ENCODE peak calls at places on chromosome 15, in nine cellular contexts. G, P, O, T, K, R, C, L and W are unnamed samples.

GRCh38 chr15:38373016-38373415 is 80.9 kb upstream of the FAM98B start:
- DNase-seq in G (no peak), P (no peak), O (no peak), T (no peak), K (no peak), R (no peak), C (no peak), L (no peak), W (no peak)

GRCh38 chr15:66702770-66703539 is 919 bp downstream of the SMAD6 start:
- DNase-seq in G (peak), P (no peak), O (peak), T (no peak), K (no peak), R (peak), C (peak), L (no peak), W (no peak)

GRCh38 chr15:84780492-84780891 is 32.1 kb downstream of the ZNF592 start:
- DNase-seq in G (no peak), P (no peak), O (no peak), T (no peak), K (no peak), R (no peak), C (no peak), L (no peak), W (no peak)

GRCh38 chr15:52171386-52171785 is 19.8 kb downstream of the GNB5 start:
- DNase-seq in G (no peak), P (no peak), O (peak), T (no peak), K (no peak), R (no peak), C (peak), L (no peak), W (no peak)

GRCh38 chr15:47618216-47618615 is 99.1 kb upstream of the SEMA6D start:
- DNase-seq in G (no peak), P (no peak), O (no peak), T (no peak), K (no peak), R (no peak), C (no peak), L (no peak), W (no peak)

GRCh38 chr15:52657338-52657737 is 21.9 kb downstream of the ATOSA start:
- DNase-seq in G (no peak), P (no peak), O (no peak), T (no peak), K (no peak), R (no peak), C (no peak), L (no peak), W (no peak)

GRCh38 chr15:77572186-77572585 is 60.5 kb downstream of the LINGO1 start:
- DNase-seq in G (no peak), P (no peak), O (no peak), T (no peak), K (no peak), R (no peak), C (no peak), L (no peak), W (no peak)

GRCh38 chr15:94015324-94015723 is 216.0 kb upstream of the MCTP2 start:
- DNase-seq in G (no peak), P (no peak), O (no peak), T (no peak), K (no peak), R (no peak), C (no peak), L (no peak), W (no peak)

GRCh38 chr15:88912500-88912921 is 668 bp downstream of the MFGE8 start:
- DNase-seq in G (no peak), P (no peak), O (peak), T (no peak), K (no peak), R (no peak), C (no peak), L (peak), W (no peak)

GRCh38 chr15:45854455-45855202 is 219.8 kb downstream of the SQOR start:
- DNase-seq in G (no peak), P (no peak), O (no peak), T (no peak), K (no peak), R (no peak), C (no peak), L (no peak), W (no peak)
- TF ChIP-seq POLR2AphosphoS5 in G (no peak), P (no peak), O (no peak), T (no peak), K (no peak), R (no peak), C (no peak), L (no peak), W (no peak)

DNA sequence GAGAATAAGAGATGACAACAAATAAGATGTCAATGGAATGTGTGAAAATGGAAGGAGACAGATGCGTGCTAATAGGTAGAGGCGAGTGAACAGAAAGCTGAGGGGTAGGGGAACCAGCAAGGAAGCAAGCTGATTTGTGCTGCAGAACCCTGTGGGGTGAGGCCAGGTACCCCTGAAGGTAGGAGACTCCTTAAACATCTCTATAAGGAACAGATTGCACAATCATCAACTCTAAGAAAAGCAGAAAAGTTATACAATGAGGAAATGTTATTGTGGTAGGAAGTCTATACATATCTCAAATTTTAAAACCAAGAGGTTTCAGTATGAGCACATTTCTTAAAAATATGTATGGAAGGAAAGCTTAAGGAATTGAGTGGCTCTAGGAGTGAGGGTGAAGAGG is 315.0 kb upstream of the TPM1 start:
- DNase-seq in G (no peak), P (no peak), O (no peak), T (no peak), K (no peak), R (no peak), C (no peak), L (no peak), W (no peak)
- TF ChIP-seq POLR2AphosphoS5 in G (no peak), P (no peak), O (no peak), T (no peak), K (no peak), R (no peak), C (no peak), L (no peak), W (no peak)

DNA sequence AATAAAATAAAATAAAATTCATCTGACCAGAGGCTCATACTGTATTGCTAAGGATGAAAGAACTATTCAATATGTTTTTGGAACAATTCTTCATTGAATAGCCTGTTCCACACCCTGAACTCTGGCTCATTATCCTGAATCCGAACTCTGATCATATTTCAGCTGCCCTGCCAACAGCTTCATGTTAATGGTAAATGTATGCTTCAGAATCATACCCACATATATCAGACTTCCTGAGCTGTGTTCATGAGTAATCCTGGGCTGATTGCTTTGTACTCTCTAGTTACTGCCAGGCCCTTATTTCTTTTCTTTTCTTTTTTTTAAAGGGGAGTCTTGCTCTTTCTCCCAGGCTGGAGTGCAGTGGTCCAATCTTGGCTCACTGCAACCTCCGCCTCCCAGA is 11.8 kb downstream of the INO80 start:
- DNase-seq in G (no peak), P (no peak), O (no peak), T (no peak), K (no peak), R (no peak), C (no peak), L (no peak), W (no peak)
- TF ChIP-seq POLR2AphosphoS5 in G (no peak), P (no peak), O (no peak), T (no peak), K (no peak), R (no peak), C (no peak), L (no peak), W (no peak)

GRCh38 chr15:81310480-81310879 is 13.5 kb downstream of the STARD5 start:
- DNase-seq in G (no peak), P (no peak), O (no peak), T (no peak), K (no peak), R (no peak), C (no peak), L (no peak), W (no peak)

GRCh38 chr15:81313686-81314085 is 10.3 kb downstream of the STARD5 start:
- DNase-seq in G (no peak), P (no peak), O (no peak), T (no peak), K (no peak), R (no peak), C (no peak), L (no peak), W (no peak)

GRCh38 chr15:81312790-81313543 is 11.0 kb downstream of the STARD5 start:
- DNase-seq in G (peak), P (peak), O (no peak), T (no peak), K (peak), R (peak), C (peak), L (no peak), W (no peak)

GRCh38 chr15:81309647-81310460 is 14.1 kb downstream of the STARD5 start:
- DNase-seq in G (no peak), P (no peak), O (no peak), T (no peak), K (no peak), R (no peak), C (no peak), L (no peak), W (no peak)

DNA sequence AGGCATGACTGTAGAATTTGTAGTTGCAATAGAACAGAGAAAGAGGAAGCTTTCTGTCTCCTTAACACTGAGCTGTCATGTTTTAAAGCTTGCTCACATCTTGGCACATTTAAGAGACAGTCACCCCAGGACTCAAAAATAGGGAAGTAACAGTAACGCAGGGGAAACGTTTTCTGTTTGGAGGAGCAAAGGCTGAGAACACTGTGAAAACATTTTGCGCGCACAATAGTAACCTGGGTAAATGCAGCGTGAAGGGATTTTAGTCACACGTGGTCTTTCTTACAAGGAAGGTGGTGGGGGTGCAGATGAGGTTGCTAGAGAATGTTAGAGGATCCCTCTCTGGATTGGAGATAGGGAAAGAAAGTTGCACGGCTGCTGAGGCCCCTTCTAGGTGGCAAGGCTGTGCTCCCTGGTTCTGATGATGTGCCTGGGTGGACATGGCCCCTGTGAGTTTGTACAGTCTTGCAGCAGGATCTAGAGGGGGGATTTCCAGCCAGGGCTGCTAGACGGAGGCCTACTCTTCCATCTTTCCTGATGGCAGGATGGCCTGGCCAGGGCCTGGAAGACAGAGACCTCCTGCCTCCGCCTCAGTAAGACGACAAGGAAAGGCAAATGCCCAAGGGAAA is 12.0 kb downstream of the STARD5 start:
- DNase-seq in G (no peak), P (no peak), O (no peak), T (no peak), K (no peak), R (peak), C (peak), L (no peak), W (no peak)
- TF ChIP-seq POLR2AphosphoS5 in G (no peak), P (no peak), O (no peak), T (peak), K (no peak), R (peak), C (peak), L (no peak), W (no peak)

DNA sequence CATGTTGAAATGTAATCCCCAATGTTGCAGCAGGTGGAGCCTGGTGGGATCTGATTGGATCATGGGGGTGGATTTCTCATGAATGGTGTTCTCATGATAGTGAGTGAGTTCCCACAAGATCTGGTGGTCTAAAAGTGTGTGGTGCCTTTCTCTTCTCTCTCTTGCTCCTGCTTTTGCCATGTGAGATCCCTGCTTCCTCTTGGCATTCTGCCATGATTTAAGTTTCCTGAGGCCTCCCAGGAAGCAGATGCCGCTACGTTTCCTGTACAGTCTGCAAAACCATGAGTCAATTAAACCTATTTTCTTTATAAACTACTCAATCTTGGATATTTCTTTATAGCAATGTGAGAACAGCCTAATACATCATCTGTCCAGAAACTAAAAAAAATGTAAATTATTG is 298.3 kb downstream of the MEX3B start:
- DNase-seq in G (no peak), P (no peak), O (no peak), T (no peak), K (no peak), R (no peak), C (no peak), L (no peak), W (no peak)
- TF ChIP-seq POLR2AphosphoS5 in G (no peak), P (no peak), O (no peak), T (no peak), K (no peak), R (no peak), C (no peak), L (no peak), W (no peak)

GRCh38 chr15:33866101-33866737 is 102.1 kb upstream of the CHRM5 start:
- DNase-seq in G (no peak), P (no peak), O (no peak), T (no peak), K (no peak), R (no peak), C (no peak), L (no peak), W (no peak)
- TF ChIP-seq POLR2AphosphoS5 in G (no peak), P (no peak), O (no peak), T (no peak), K (no peak), R (no peak), C (no peak), L (no peak), W (no peak)

GRCh38 chr15:64749167-64749566 is 26.2 kb downstream of the RBPMS2 start:
- DNase-seq in G (peak), P (peak), O (no peak), T (no peak), K (no peak), R (no peak), C (no peak), L (no peak), W (no peak)
- TF ChIP-seq POLR2AphosphoS5 in G (peak), P (no peak), O (no peak), T (no peak), K (no peak), R (no peak), C (no peak), L (no peak), W (no peak)

DNA sequence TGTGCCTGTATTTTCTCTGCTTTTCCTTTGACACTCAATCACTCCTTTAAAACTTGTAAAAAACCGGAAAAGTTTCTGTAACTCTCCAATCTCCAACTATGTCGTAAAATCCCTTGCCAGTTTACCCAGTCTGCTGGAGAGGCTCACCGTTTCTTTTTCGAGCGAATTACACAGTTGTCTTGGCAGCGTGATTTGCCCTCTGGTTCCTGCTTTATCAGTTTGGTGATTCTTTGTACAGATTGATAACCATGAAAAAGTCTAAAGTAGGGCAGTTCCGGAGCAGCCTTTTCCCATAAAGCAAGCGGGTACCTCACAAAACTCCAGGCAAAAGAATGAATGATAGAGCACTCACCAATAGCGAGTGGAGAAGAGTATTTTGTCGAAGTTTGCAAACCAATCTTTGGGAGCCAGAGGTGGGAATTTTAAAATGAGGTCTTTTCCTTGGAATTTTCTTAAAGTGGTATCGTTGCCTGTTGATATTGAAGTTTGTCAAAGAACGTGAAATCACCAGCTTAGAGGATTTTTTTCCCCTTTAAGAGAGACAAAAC is at the start of gene TTC23:
- DNase-seq in G (peak), P (peak), O (no peak), T (no peak), K (peak), R (no peak), C (peak), L (no peak), W (no peak)
- TF ChIP-seq POLR2AphosphoS5 in G (peak), P (no peak), O (no peak), T (no peak), K (peak), R (no peak), C (no peak), L (no peak), W (no peak)

GRCh38 chr15:62895139-62895866 is 147.2 kb upstream of the TPM1 start:
- DNase-seq in G (no peak), P (no peak), O (no peak), T (no peak), K (no peak), R (no peak), C (no peak), L (no peak), W (no peak)

GRCh38 chr15:62896380-62896866 is 146.1 kb upstream of the TPM1 start:
- DNase-seq in G (no peak), P (no peak), O (no peak), T (no peak), K (peak), R (no peak), C (no peak), L (no peak), W (no peak)

GRCh38 chr15:62897634-62898033 is 144.9 kb upstream of the TPM1 start:
- DNase-seq in G (no peak), P (no peak), O (no peak), T (no peak), K (no peak), R (no peak), C (no peak), L (no peak), W (no peak)

GRCh38 chr15:62895905-62896316 is 146.6 kb upstream of the TPM1 start:
- DNase-seq in G (no peak), P (no peak), O (no peak), T (no peak), K (no peak), R (no peak), C (no peak), L (no peak), W (no peak)

GRCh38 chr15:62896969-62897486 is 145.5 kb upstream of the TPM1 start:
- DNase-seq in G (peak), P (peak), O (peak), T (no peak), K (peak), R (no peak), C (no peak), L (peak), W (no peak)
- TF ChIP-seq POLR2AphosphoS5 in G (peak), P (peak), O (peak), T (no peak), K (peak), R (peak), C (no peak), L (no peak), W (no peak)